ENCODE peak calls at places on chromosomes 11 and 22, in four cellular contexts. R is HepG2, Z is K562, F is GM12878. Q is an unnamed sample.

GRCh38 chr11:45848654-45849081 is 1.4 kb downstream of the CRY2 start:
- DNase-seq in R (peak; percentile 78), Z (no peak), F (no peak), Q (no peak)

GRCh38 chr11:124746621-124747243 is 5.3 kb downstream of the VSIG2 start:
- DNase-seq in R (peak; percentile 89), Z (peak; percentile 91), F (peak; percentile 53), Q (peak; percentile 81)

GRCh38 chr11:109971184-109971523 is 122.0 kb upstream of the ZC3H12C start:
- DNase-seq in R (no peak), Z (no peak), F (no peak), Q (no peak)

GRCh38 chr22:44248926-44249325 is 63.8 kb downstream of the SHISAL1 start:
- DNase-seq in R (no peak), Z (no peak), F (peak; percentile 7), Q (no peak)

GRCh38 chr11:8031248-8032115 is 44.3 kb downstream of the EIF3F start:
- DNase-seq in R (no peak), Z (no peak), F (no peak), Q (no peak)

GRCh38 chr11:35593143-35593542 is 25.1 kb upstream of the FJX1 start:
- DNase-seq in R (no peak), Z (no peak), F (no peak), Q (no peak)

GRCh38 chr11:94641167-94641761 is 74.1 kb downstream of the PIWIL4 start:
- DNase-seq in R (no peak), Z (no peak), F (no peak), Q (no peak)

GRCh38 chr11:6315811-6316425 is 4.4 kb downstream of the CAVIN3 start:
- DNase-seq in R (peak; percentile 45), Z (peak; percentile 79), F (no peak), Q (peak; percentile 79)

GRCh38 chr22:17928391-17928790 is 96.0 kb downstream of the MICAL3 start:
- DNase-seq in R (no peak), Z (no peak), F (no peak), Q (no peak)

GRCh38 chr11:126485021-126485781 is 129.7 kb downstream of the ST3GAL4 start:
- DNase-seq in R (no peak), Z (no peak), F (no peak), Q (no peak)

GRCh38 chr11:130489027-130489584 is 40.7 kb downstream of the ADAMTS15 start:
- DNase-seq in R (no peak), Z (no peak), F (no peak), Q (no peak)

GRCh38 chr11:11569936-11570491 is 51.8 kb downstream of the GALNT18 start:
- DNase-seq in R (no peak), Z (no peak), F (no peak), Q (no peak)

GRCh38 chr11:68200639-68201038 is 12.5 kb downstream of the KMT5B start:
- DNase-seq in R (no peak), Z (no peak), F (no peak), Q (no peak)

GRCh38 chr11:23278121-23278520 is 417.8 kb upstream of the CCDC179 start:
- DNase-seq in R (no peak), Z (no peak), F (no peak), Q (no peak)

GRCh38 chr22:48179571-48180546 is 1417.4 kb downstream of the TBC1D22A start:
- DNase-seq in R (no peak), Z (no peak), F (no peak), Q (no peak)

GRCh38 chr11:10906521-10906920 is 48.7 kb upstream of the ZBED5 start:
- DNase-seq in R (no peak), Z (no peak), F (no peak), Q (no peak)

GRCh38 chr11:92762175-92762574 is 207.3 kb upstream of the MTNR1B start:
- DNase-seq in R (no peak), Z (no peak), F (no peak), Q (no peak)

GRCh38 chr22:30340911-30341685 is 14.4 kb upstream of the TBC1D10A start:
- DNase-seq in R (no peak), Z (no peak), F (no peak), Q (no peak)

GRCh38 chr11:45777127-45777969 is 27.6 kb upstream of the SLC35C1 start:
- DNase-seq in R (no peak), Z (no peak), F (no peak), Q (no peak)

GRCh38 chr11:129377739-129378138 is 2.1 kb downstream of the BARX2 start:
- DNase-seq in R (no peak), Z (no peak), F (no peak), Q (no peak)

GRCh38 chr22:36104435-36104834 is 56.1 kb downstream of the APOL3 start:
- DNase-seq in R (no peak), Z (peak; percentile 39), F (no peak), Q (no peak)

GRCh38 chr11:59901306-59901705 is 22.7 kb downstream of the OOSP3 start:
- DNase-seq in R (no peak), Z (no peak), F (no peak), Q (no peak)

GRCh38 chr11:95042906-95043305 is 6.3 kb upstream of the KDM4F start:
- DNase-seq in R (no peak), Z (no peak), F (no peak), Q (no peak)

GRCh38 chr22:25390297-25391240 is 171.1 kb downstream of the CRYBB2 start:
- DNase-seq in R (peak; percentile 59), Z (no peak), F (no peak), Q (no peak)

GRCh38 chr11:102118937-102119336 is 8.7 kb downstream of the YAP1 start:
- DNase-seq in R (peak; percentile 27), Z (no peak), F (no peak), Q (peak; percentile 22)

GRCh38 chr11:85752890-85753581 is 57.9 kb downstream of the SYTL2 start:
- DNase-seq in R (no peak), Z (no peak), F (no peak), Q (no peak)

GRCh38 chr11:48024635-48025071 is 44.3 kb downstream of the PTPRJ start:
- DNase-seq in R (no peak), Z (no peak), F (no peak), Q (no peak)

GRCh38 chr22:46354176-46354992 is 18.9 kb downstream of the TRMU start:
- DNase-seq in R (no peak), Z (no peak), F (no peak), Q (no peak)

GRCh38 chr11:84886344-84886743 is 740.8 kb downstream of the DLG2 start:
- DNase-seq in R (no peak), Z (no peak), F (no peak), Q (no peak)

GRCh38 chr11:67271548-67272284 is 5.4 kb downstream of the GRK2 start:
- DNase-seq in R (no peak), Z (no peak), F (peak; percentile 39), Q (no peak)

GRCh38 chr22:43170131-43170480 is 16.8 kb downstream of the TTLL12 start:
- DNase-seq in R (no peak), Z (no peak), F (no peak), Q (no peak)

GRCh38 chr11:125372088-125372487 is 124.0 kb downstream of the FEZ1 start:
- DNase-seq in R (no peak), Z (no peak), F (no peak), Q (no peak)

GRCh38 chr11:126341760-126342161 is 13.7 kb upstream of the ST3GAL4 start:
- DNase-seq in R (no peak), Z (peak; percentile 40), F (no peak), Q (no peak)

GRCh38 chr22:45478108-45478771 is 24.4 kb upstream of the FBLN1 start:
- DNase-seq in R (peak; percentile 77), Z (no peak), F (no peak), Q (no peak)

GRCh38 chr11:6681949-6682348 is 1.2 kb downstream of the MRPL17 start:
- DNase-seq in R (no peak), Z (peak; percentile 23), F (no peak), Q (no peak)

GRCh38 chr11:75260396-75260795 is 19.8 kb downstream of the TPBGL start:
- DNase-seq in R (no peak), Z (no peak), F (no peak), Q (no peak)

GRCh38 chr11:91641153-91641552 is 583.5 kb upstream of the FAT3 start:
- DNase-seq in R (no peak), Z (no peak), F (no peak), Q (no peak)

DNA sequence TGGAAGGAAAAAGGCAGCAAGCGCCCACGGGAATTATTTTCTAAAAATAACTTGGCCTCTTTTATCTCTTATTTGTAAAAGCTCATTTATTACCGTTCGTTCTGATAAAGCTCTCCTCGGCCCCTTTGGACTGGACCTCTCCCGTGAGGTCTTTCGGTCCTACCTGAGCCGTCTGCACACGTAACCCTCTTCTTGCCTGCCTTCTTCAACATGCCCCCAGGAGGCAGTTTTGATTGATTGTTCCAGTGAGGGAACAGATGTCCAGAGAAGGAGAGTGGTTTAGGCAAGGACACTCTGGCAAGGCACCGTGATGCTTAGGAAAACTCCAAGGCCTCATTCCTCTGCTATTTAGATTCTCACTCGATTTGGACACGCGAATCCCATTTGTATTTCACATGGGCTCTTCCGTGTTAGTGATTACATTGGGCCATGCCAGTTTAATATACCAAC is 53.1 kb upstream of the CRTAM start:
- DNase-seq in R (no peak), Z (no peak), F (no peak), Q (no peak)
- TF ChIP-seq FOXM1 in R (no peak), Z (no peak), F (no peak), Q (no peak)

GRCh38 chr22:37782340-37783168 is 25.2 kb upstream of the GCAT start:
- DNase-seq in R (peak; percentile 63), Z (peak; percentile 53), F (no peak), Q (no peak)
- TF ChIP-seq TARDBP in R (no peak), Z (no peak), F (no peak), Q (no peak)

GRCh38 chr11:118953265-118953664 is 2.8 kb upstream of the UPK2 start:
- DNase-seq in R (no peak), Z (peak; percentile 42), F (no peak), Q (peak; percentile 43)
- TF ChIP-seq FOXM1 in R (no peak), Z (no peak), F (no peak), Q (no peak)

GRCh38 chr11:115963170-115963569 is 459.0 kb upstream of the CADM1 start:
- DNase-seq in R (no peak), Z (no peak), F (no peak), Q (no peak)

GRCh38 chr11:115964091-115964490 is 459.9 kb upstream of the CADM1 start:
- DNase-seq in R (peak; percentile 60), Z (no peak), F (no peak), Q (no peak)

GRCh38 chr11:115959098-115959497 is 454.9 kb upstream of the CADM1 start:
- DNase-seq in R (peak; percentile 16), Z (no peak), F (no peak), Q (no peak)

GRCh38 chr11:115961168-115962003 is 457.2 kb upstream of the CADM1 start:
- DNase-seq in R (no peak), Z (no peak), F (no peak), Q (no peak)

GRCh38 chr11:115958089-115959000 is 454.1 kb upstream of the CADM1 start:
- DNase-seq in R (no peak), Z (no peak), F (no peak), Q (no peak)
- TF ChIP-seq TARDBP in R (no peak), Z (no peak), F (no peak), Q (no peak)

Q was measured in HEK293T.